ENCODE peak calls at places on chromosome 22, in eight cellular contexts. One of them, this sample, is unnamed.

GRCh38 chr22:49825436-49825835 is 2.2 kb downstream of the BRD1 start:
- DNase-seq in lower lobe of right lung: no peak
- DNase-seq in ascending aorta: no peak
- DNase-seq in hepatocyte: peak; percentile 44
- DNase-seq in AG04450: no peak
- DNase-seq in choroid plexus epithelial cell: peak; percentile 37
- DNase-seq in BJ: no peak
- DNase-seq in GM06990: no peak
- DNase-seq in this sample: no peak

GRCh38 chr22:22848364-22848866 is 39.2 kb upstream of the IGLL5 start:
- DNase-seq in choroid plexus epithelial cell: peak; percentile 68
- DNase-seq in ascending aorta: no peak
- DNase-seq in BJ: no peak
- DNase-seq in AG04450: no peak
- DNase-seq in lower lobe of right lung: peak; percentile 64
- DNase-seq in hepatocyte: peak; percentile 87
- DNase-seq in GM06990: no peak
- DNase-seq in this sample: no peak

GRCh38 chr22:29617922-29618629 is 14.6 kb downstream of the NF2 start:
- DNase-seq in AG04450: no peak
- DNase-seq in lower lobe of right lung: no peak
- DNase-seq in ascending aorta: no peak
- DNase-seq in hepatocyte: peak; percentile 52
- DNase-seq in BJ: no peak
- DNase-seq in GM06990: no peak
- DNase-seq in choroid plexus epithelial cell: peak; percentile 53
- DNase-seq in this sample: no peak

GRCh38 chr22:44883011-44883421 is 126.8 kb downstream of the PHF21B start:
- DNase-seq in GM06990: no peak
- DNase-seq in AG04450: no peak
- DNase-seq in lower lobe of right lung: no peak
- DNase-seq in hepatocyte: no peak
- DNase-seq in choroid plexus epithelial cell: no peak
- DNase-seq in ascending aorta: no peak
- DNase-seq in BJ: no peak
- DNase-seq in this sample: no peak

GRCh38 chr22:33248927-33249326 is 190.7 kb upstream of the SYN3 start:
- DNase-seq in lower lobe of right lung: no peak
- DNase-seq in GM06990: no peak
- DNase-seq in BJ: no peak
- DNase-seq in AG04450: no peak
- DNase-seq in hepatocyte: no peak
- DNase-seq in ascending aorta: no peak
- DNase-seq in choroid plexus epithelial cell: no peak
- DNase-seq in this sample: no peak

GRCh38 chr22:44191036-44191454 is 10.3 kb downstream of the PARVG start:
- DNase-seq in lower lobe of right lung: no peak
- DNase-seq in ascending aorta: peak; percentile 3
- DNase-seq in hepatocyte: no peak
- DNase-seq in choroid plexus epithelial cell: no peak
- DNase-seq in GM06990: peak; percentile 69
- DNase-seq in AG04450: no peak
- DNase-seq in BJ: no peak
- DNase-seq in this sample: no peak

GRCh38 chr22:25694167-25694907 is 47.7 kb upstream of the MYO18B start:
- DNase-seq in GM06990: no peak
- DNase-seq in choroid plexus epithelial cell: no peak
- DNase-seq in BJ: no peak
- DNase-seq in AG04450: no peak
- DNase-seq in lower lobe of right lung: no peak
- DNase-seq in ascending aorta: no peak
- DNase-seq in hepatocyte: no peak
- DNase-seq in this sample: no peak

GRCh38 chr22:29172216-29172615 is 33.5 kb upstream of the EMID1 start:
- DNase-seq in AG04450: no peak
- DNase-seq in BJ: no peak
- DNase-seq in lower lobe of right lung: no peak
- DNase-seq in choroid plexus epithelial cell: no peak
- DNase-seq in GM06990: no peak
- DNase-seq in ascending aorta: no peak
- DNase-seq in hepatocyte: no peak
- DNase-seq in this sample: no peak

GRCh38 chr22:28759861-28760560 is 12.5 kb upstream of the CCDC117 start:
- DNase-seq in AG04450: no peak
- DNase-seq in ascending aorta: no peak
- DNase-seq in choroid plexus epithelial cell: peak; percentile 5
- DNase-seq in BJ: no peak
- DNase-seq in GM06990: no peak
- DNase-seq in hepatocyte: no peak
- DNase-seq in lower lobe of right lung: no peak
- DNase-seq in this sample: no peak

GRCh38 chr22:19819209-19819910 is 35.3 kb downstream of the GNB1L start:
- DNase-seq in BJ: no peak
- DNase-seq in lower lobe of right lung: no peak
- DNase-seq in GM06990: no peak
- DNase-seq in choroid plexus epithelial cell: no peak
- DNase-seq in AG04450: no peak
- DNase-seq in hepatocyte: no peak
- DNase-seq in ascending aorta: no peak
- DNase-seq in this sample: no peak

GRCh38 chr22:49046000-49046545 is 781.6 kb downstream of the BRD1 start:
- DNase-seq in ascending aorta: no peak
- DNase-seq in lower lobe of right lung: no peak
- DNase-seq in BJ: no peak
- DNase-seq in AG04450: no peak
- DNase-seq in choroid plexus epithelial cell: no peak
- DNase-seq in GM06990: no peak
- DNase-seq in hepatocyte: no peak
- DNase-seq in this sample: no peak

GRCh38 chr22:44249376-44250147 is 63.2 kb downstream of the SHISAL1 start:
- DNase-seq in choroid plexus epithelial cell: no peak
- DNase-seq in BJ: no peak
- DNase-seq in ascending aorta: no peak
- DNase-seq in GM06990: no peak
- DNase-seq in AG04450: no peak
- DNase-seq in lower lobe of right lung: no peak
- DNase-seq in hepatocyte: no peak
- DNase-seq in this sample: no peak

GRCh38 chr22:44363980-44364749 is 51.4 kb upstream of the SHISAL1 start:
- DNase-seq in BJ: no peak
- DNase-seq in AG04450: no peak
- DNase-seq in hepatocyte: no peak
- DNase-seq in GM06990: no peak
- DNase-seq in lower lobe of right lung: peak; percentile 30
- DNase-seq in ascending aorta: no peak
- DNase-seq in choroid plexus epithelial cell: no peak
- DNase-seq in this sample: no peak

GRCh38 chr22:44133901-44134511 is 46.7 kb upstream of the PARVG start:
- DNase-seq in hepatocyte: no peak
- DNase-seq in BJ: no peak
- DNase-seq in ascending aorta: no peak
- DNase-seq in AG04450: no peak
- DNase-seq in GM06990: no peak
- DNase-seq in choroid plexus epithelial cell: peak; percentile 86
- DNase-seq in lower lobe of right lung: peak; percentile 28
- DNase-seq in this sample: no peak

DNA sequence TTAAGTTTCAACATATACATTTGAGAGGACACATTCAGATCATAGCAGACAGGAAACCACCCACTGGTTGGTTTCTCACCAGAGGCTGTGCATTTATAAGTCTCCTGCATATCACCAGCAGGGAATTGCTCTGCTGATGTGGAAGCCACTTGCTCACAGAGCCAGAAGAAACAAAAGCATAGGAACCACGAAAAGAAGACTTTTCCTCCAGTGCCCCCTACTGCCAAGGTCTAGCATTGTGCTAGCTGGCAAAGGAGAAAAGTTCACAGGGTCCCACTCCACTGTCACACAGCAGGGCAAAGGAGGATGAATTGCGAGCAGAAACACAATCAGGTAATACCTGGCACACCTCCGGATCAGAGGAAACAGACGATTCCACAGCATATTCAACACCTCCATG is 28.9 kb upstream of the ISX start:
- DNase-seq in ascending aorta: no peak
- DNase-seq in hepatocyte: no peak
- DNase-seq in AG04450: no peak
- DNase-seq in GM06990: no peak
- DNase-seq in choroid plexus epithelial cell: no peak
- DNase-seq in lower lobe of right lung: no peak
- DNase-seq in BJ: no peak
- DNase-seq in this sample: no peak
- TF ChIP-seq CTCF in ascending aorta: no peak
- TF ChIP-seq CTCF in hepatocyte: peak; percentile 14
- TF ChIP-seq CTCF in AG04450: no peak
- TF ChIP-seq CTCF in GM06990: peak; percentile 65
- TF ChIP-seq CTCF in choroid plexus epithelial cell: no peak
- TF ChIP-seq CTCF in lower lobe of right lung: no peak
- TF ChIP-seq CTCF in BJ: peak; percentile 21
- TF ChIP-seq CTCF in this sample: peak; percentile 57

DNA sequence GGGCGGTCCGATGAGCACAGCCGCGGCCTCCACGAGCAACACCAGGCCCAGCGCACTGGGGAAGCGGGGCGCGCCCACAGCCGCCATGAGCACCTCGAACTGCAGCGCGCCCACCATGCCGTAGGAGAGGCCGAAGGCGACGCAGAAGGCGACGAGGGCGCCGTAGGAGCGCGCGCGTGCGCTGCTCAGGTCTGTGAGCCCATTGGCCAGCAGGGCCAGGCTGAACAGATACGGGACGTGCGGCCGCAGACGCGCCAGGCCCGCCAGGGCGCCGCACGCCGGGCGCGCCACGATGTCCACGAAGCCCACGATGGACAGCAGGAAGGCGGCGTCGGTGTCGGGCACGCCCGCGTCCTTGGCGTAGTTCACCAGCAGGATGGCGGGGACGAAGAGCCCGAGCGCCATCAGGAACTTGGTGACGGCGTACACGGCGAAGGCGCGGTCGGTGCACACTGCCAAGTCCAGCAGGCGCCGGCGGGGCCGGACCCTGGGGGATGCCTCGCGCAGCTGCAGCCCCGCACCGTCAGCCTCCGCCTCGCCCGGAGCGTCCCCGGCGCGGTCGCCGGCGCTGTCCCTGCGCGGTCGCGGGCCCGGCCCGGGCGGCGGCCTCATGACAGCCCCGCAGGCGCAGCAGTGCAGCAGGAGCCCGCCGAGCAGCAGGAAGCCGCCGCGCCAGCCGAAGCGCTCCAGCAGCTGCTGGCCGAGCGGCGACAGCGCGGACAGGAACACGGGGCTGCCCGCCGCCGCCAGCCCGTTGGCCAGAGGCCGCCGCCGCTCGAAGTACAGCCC is 2.9 kb downstream of the SLC16A8 start:
- DNase-seq in AG04450: no peak
- DNase-seq in lower lobe of right lung: peak; percentile 55
- DNase-seq in hepatocyte: peak; percentile 72
- DNase-seq in choroid plexus epithelial cell: peak; percentile 30
- DNase-seq in ascending aorta: no peak
- DNase-seq in BJ: no peak
- DNase-seq in GM06990: no peak
- DNase-seq in this sample: no peak
- H3K4me3 ChIP-seq in AG04450: peak overlapping the region; percentile 41
- H3K4me3 ChIP-seq in lower lobe of right lung: peak overlapping the region; percentile 44
- H3K4me3 ChIP-seq in hepatocyte: no peak overlapping the region
- H3K4me3 ChIP-seq in choroid plexus epithelial cell: peak overlapping the region; percentile 26
- H3K4me3 ChIP-seq in ascending aorta: peak overlapping the region; percentile 51
- H3K4me3 ChIP-seq in BJ: peak overlapping the region; percentile 13
- H3K4me3 ChIP-seq in GM06990: no peak overlapping the region
- H3K4me3 ChIP-seq in this sample: no peak overlapping the region

DNA sequence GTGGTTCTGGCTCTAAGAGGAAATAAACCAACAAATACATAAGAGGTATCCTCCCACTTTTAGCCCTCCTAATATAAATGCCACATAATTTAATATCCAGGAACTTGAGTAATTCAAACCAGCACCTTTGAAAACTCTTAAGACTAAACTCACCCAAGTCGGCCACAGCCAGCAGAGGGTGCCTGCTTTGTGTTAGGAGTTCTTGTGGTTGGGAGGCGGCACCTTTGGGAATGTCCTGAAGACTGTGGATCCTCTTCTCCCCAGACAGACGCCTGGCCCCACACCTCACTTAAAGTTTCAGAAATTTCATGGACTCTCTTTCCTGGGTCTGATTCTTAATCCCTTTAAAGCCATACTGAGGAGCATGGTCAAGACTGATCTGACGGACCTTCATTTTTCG is 169.0 kb downstream of the TBC1D22A start:
- DNase-seq in hepatocyte: peak; percentile 34
- DNase-seq in choroid plexus epithelial cell: peak; percentile 58
- DNase-seq in AG04450: no peak
- DNase-seq in BJ: no peak
- DNase-seq in GM06990: no peak
- DNase-seq in lower lobe of right lung: no peak
- DNase-seq in ascending aorta: no peak
- DNase-seq in this sample: no peak
- TF ChIP-seq CTCF in hepatocyte: peak; percentile 15
- TF ChIP-seq CTCF in choroid plexus epithelial cell: peak; percentile 58
- TF ChIP-seq CTCF in AG04450: peak; percentile 1
- TF ChIP-seq CTCF in BJ: peak; percentile 23
- TF ChIP-seq CTCF in GM06990: no peak
- TF ChIP-seq CTCF in lower lobe of right lung: no peak
- TF ChIP-seq CTCF in ascending aorta: no peak
- TF ChIP-seq CTCF in this sample: no peak

GRCh38 chr22:36156515-36157419 is 3.8 kb downstream of the APOL3 start:
- DNase-seq in choroid plexus epithelial cell: peak; percentile 78
- DNase-seq in GM06990: peak; percentile 47
- DNase-seq in lower lobe of right lung: peak; percentile 77
- DNase-seq in hepatocyte: peak; percentile 71
- DNase-seq in BJ: peak; percentile 45
- DNase-seq in AG04450: peak; percentile 16
- DNase-seq in ascending aorta: peak; percentile 71
- DNase-seq in this sample: no peak

GRCh38 chr22:36153756-36154155 is 6.8 kb downstream of the APOL3 start:
- DNase-seq in choroid plexus epithelial cell: no peak
- DNase-seq in AG04450: no peak
- DNase-seq in hepatocyte: no peak
- DNase-seq in BJ: no peak
- DNase-seq in GM06990: no peak
- DNase-seq in ascending aorta: no peak
- DNase-seq in lower lobe of right lung: no peak
- DNase-seq in this sample: no peak

GRCh38 chr22:36155702-36156101 is 4.9 kb downstream of the APOL3 start:
- DNase-seq in GM06990: no peak
- DNase-seq in lower lobe of right lung: no peak
- DNase-seq in hepatocyte: peak; percentile 45
- DNase-seq in AG04450: no peak
- DNase-seq in ascending aorta: no peak
- DNase-seq in choroid plexus epithelial cell: peak; percentile 32
- DNase-seq in BJ: no peak
- DNase-seq in this sample: no peak

GRCh38 chr22:36152088-36152487 is 8.5 kb downstream of the APOL3 start:
- DNase-seq in GM06990: no peak
- DNase-seq in hepatocyte: no peak
- DNase-seq in choroid plexus epithelial cell: no peak
- DNase-seq in AG04450: no peak
- DNase-seq in ascending aorta: no peak
- DNase-seq in lower lobe of right lung: no peak
- DNase-seq in BJ: no peak
- DNase-seq in this sample: no peak

DNA sequence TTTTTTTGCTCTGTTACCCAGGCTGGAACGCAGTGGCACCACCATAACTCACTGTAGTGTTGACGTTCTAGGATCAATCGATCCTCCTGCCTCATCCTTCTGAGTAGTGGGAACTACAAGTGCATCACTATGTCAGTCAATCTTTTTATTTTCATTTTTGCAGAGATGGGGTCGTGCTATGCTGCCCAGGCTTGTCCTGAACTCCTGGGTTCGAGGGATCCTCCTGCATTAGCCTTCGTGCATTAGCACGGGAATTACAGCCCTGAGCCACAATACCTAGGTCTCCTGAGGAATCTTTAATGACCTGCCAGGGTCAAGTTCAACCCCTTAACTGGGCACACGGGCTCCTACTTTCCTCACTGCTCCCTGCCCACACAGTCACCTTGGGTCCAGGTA is 4.4 kb downstream of the APOL3 start:
- DNase-seq in GM06990: no peak
- DNase-seq in AG04450: no peak
- DNase-seq in ascending aorta: no peak
- DNase-seq in hepatocyte: no peak
- DNase-seq in BJ: no peak
- DNase-seq in choroid plexus epithelial cell: no peak
- DNase-seq in lower lobe of right lung: no peak
- DNase-seq in this sample: no peak
- H3K4me3 ChIP-seq in GM06990: no peak overlapping the region
- H3K4me3 ChIP-seq in AG04450: peak overlapping the region; percentile 55
- H3K4me3 ChIP-seq in ascending aorta: peak overlapping the region; percentile 50
- H3K4me3 ChIP-seq in hepatocyte: no peak overlapping the region
- H3K4me3 ChIP-seq in BJ: peak overlapping the region; percentile 33
- H3K4me3 ChIP-seq in choroid plexus epithelial cell: peak overlapping the region; percentile 51
- H3K4me3 ChIP-seq in lower lobe of right lung: peak overlapping the region; percentile 65
- H3K4me3 ChIP-seq in this sample: peak overlapping the region; percentile 50